ENCODE peak calls at places on chromosomes 6 and 20, in five cellular contexts. C, H, A, I and R are unnamed samples.

GRCh38 chr6:159114569-159114968 is 54.6 kb upstream of the FNDC1 start:
- DNase-seq in C (no peak), H (no peak), A (no peak), I (no peak), R (no peak)

GRCh38 chr6:139376054-139376355 is 1.6 kb upstream of the CITED2 start:
- DNase-seq in C (no peak), H (no peak), A (no peak), I (peak; percentile 69), R (no peak)

GRCh38 chr6:16344756-16345155 is 106.4 kb downstream of the GMPR start:
- DNase-seq in C (no peak), H (no peak), A (no peak), I (no peak), R (no peak)

GRCh38 chr6:149107520-149107919 is 210.0 kb upstream of the TAB2 start:
- DNase-seq in C (no peak), H (no peak), A (no peak), I (no peak), R (no peak)

GRCh38 chr6:44054635-44055559 is 72.4 kb downstream of the MRPL14 start:
- DNase-seq in C (no peak), H (no peak), A (no peak), I (no peak), R (no peak)

GRCh38 chr6:36657942-36658544 is 20.5 kb upstream of the CDKN1A start:
- DNase-seq in C (no peak), H (no peak), A (no peak), I (no peak), R (no peak)

GRCh38 chr20:38141154-38141888 is 23.7 kb downstream of the TGM2 start:
- DNase-seq in C (no peak), H (no peak), A (no peak), I (no peak), R (no peak)

GRCh38 chr6:133623065-133623464 is 265.8 kb upstream of the TCF21 start:
- DNase-seq in C (no peak), H (no peak), A (no peak), I (peak; percentile 72), R (no peak)

GRCh38 chr6:5684320-5684719 is 322.4 kb downstream of the NRN1 start:
- DNase-seq in C (no peak), H (no peak), A (no peak), I (no peak), R (no peak)

GRCh38 chr20:50142812-50143211 is 10.7 kb downstream of the PEDS1 start:
- DNase-seq in C (no peak), H (no peak), A (no peak), I (no peak), R (no peak)

GRCh38 chr6:144305985-144306384 is 20.9 kb downstream of the UTRN start:
- DNase-seq in C (no peak), H (no peak), A (no peak), I (no peak), R (no peak)

GRCh38 chr20:62774762-62775161 is 21.5 kb upstream of the MRGBP start:
- DNase-seq in C (no peak), H (no peak), A (no peak), I (no peak), R (no peak)

GRCh38 chr6:34319471-34319885 is 70.7 kb upstream of the SMIM29 start:
- DNase-seq in C (no peak), H (no peak), A (no peak), I (no peak), R (no peak)

GRCh38 chr6:26400626-26401025 is 1.4 kb upstream of the BTN3A1 start:
- DNase-seq in C (no peak), H (no peak), A (no peak), I (no peak), R (no peak)

GRCh38 chr6:17633465-17634188 is 33.5 kb downstream of the FAM8A1 start:
- DNase-seq in C (no peak), H (no peak), A (no peak), I (no peak), R (no peak)

GRCh38 chr6:34138924-34139323 is 7.0 kb downstream of the GRM4 start:
- DNase-seq in C (no peak), H (no peak), A (no peak), I (no peak), R (no peak)

GRCh38 chr20:14401479-14402138 is 64.2 kb upstream of the FLRT3 start:
- DNase-seq in C (no peak), H (no peak), A (no peak), I (no peak), R (no peak)

GRCh38 chr20:37922016-37922415 is 19.1 kb downstream of the VSTM2L start:
- DNase-seq in C (no peak), H (no peak), A (no peak), I (no peak), R (no peak)

GRCh38 chr6:47379328-47379727 is 69.6 kb upstream of the TNFRSF21 start:
- DNase-seq in C (no peak), H (no peak), A (no peak), I (no peak), R (no peak)

GRCh38 chr20:31689141-31689540 is 33.5 kb downstream of the BCL2L1 start:
- DNase-seq in C (no peak), H (no peak), A (no peak), I (no peak), R (no peak)

DNA sequence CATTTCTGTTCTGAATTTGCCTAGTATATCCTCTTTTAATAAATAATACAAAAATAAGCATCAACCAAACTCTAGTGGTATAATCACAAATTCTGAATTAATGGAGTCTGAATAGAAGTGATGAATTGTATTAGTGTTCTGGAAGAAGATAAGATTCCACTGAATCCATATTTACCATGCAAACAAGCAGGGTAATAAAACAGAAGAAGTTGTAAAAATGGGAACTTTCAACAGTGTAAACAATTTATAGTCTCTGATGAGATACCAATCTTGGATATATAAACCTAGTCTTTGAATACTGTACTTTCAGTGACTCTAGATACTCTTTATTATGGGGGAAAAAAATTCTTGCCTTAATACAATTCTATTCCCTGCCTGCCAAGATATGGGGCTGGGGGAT is 197.6 kb downstream of the KHDC1L start:
- DNase-seq in C (no peak), H (no peak), A (no peak), I (no peak), R (no peak)
- TF ChIP-seq POLR2AphosphoS5 in C (no peak), H (no peak), A (no peak), I (no peak), R (no peak)

GRCh38 chr6:122122202-122122601 is 277.2 kb upstream of the HSF2 start:
- DNase-seq in C (no peak), H (no peak), A (no peak), I (no peak), R (no peak)
- TF ChIP-seq POLR2AphosphoS5 in C (no peak), H (no peak), A (no peak), I (no peak), R (no peak)

GRCh38 chr20:59988141-59988540 is 29.9 kb downstream of the CDH26 start:
- DNase-seq in C (no peak), H (no peak), A (peak; percentile 76), I (no peak), R (no peak)
- TF ChIP-seq POLR2AphosphoS5 in C (no peak), H (no peak), A (no peak), I (no peak), R (no peak)

GRCh38 chr6:142321451-142321850 is 19.6 kb downstream of the ADGRG6 start:
- DNase-seq in C (no peak), H (no peak), A (no peak), I (no peak), R (no peak)

GRCh38 chr6:142313284-142313683 is 11.5 kb downstream of the ADGRG6 start:
- DNase-seq in C (no peak), H (no peak), A (no peak), I (no peak), R (no peak)

GRCh38 chr6:142322066-142322465 is 20.3 kb downstream of the ADGRG6 start:
- DNase-seq in C (no peak), H (no peak), A (no peak), I (no peak), R (no peak)

GRCh38 chr6:142318714-142319113 is 16.9 kb downstream of the ADGRG6 start:
- DNase-seq in C (no peak), H (no peak), A (no peak), I (no peak), R (no peak)

GRCh38 chr6:142316791-142317368 is 15.1 kb downstream of the ADGRG6 start:
- DNase-seq in C (no peak), H (no peak), A (no peak), I (no peak), R (no peak)
- TF ChIP-seq POLR2AphosphoS5 in C (no peak), H (no peak), A (no peak), I (no peak), R (no peak)

DNA sequence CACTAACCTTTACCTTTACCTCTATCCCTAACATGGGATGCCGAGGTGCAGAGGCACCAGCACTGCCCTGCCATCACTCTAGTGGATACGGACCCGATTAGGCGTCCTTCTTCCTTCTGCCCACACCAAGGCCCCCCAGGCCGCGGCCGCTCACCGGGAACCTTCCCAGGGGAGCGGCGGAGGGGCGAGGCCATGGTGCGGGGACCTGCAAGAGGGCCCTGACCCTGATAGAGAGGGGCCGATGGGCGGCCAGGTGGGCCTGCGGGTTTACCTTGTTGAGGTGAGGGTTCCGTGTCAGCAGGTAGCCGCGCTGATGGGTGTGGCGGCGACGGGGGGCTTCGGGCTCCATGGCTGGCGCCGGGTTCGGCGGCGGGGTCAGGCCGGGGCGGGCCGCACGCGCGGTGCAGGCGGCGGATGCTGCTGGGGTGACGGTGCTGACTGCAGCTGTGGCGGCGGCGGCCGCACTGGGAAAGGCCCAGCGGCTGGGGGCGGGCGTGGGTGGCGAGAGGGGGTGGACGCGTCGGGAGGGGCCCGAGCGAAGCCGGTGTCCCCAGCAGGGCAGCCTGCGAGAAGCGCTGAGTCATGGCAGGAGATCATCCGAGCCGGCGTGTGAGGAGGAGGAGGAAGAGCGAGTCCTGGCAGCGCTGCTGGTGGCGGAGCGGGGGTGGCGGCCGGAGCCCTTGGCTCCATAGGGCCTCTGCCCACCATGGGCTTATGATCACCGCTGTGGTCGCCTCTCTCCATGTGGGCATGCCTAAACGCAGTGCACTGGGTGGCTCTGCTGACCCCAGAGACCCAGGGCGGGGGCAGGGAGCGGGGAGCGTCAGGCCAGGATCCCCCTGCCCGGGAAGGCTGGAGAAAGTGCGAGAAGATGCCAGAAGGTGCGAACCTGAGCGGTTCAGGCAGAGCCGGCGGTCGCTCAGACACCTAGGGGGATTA is at the start of gene ME1:
- DNase-seq in C (peak; percentile 84), H (peak; percentile 57), A (no peak), I (peak; percentile 90), R (no peak)
- TF ChIP-seq POLR2AphosphoS5 in C (peak; percentile 34), H (no peak), A (no peak), I (peak; percentile 43), R (peak; percentile 42)

DNA sequence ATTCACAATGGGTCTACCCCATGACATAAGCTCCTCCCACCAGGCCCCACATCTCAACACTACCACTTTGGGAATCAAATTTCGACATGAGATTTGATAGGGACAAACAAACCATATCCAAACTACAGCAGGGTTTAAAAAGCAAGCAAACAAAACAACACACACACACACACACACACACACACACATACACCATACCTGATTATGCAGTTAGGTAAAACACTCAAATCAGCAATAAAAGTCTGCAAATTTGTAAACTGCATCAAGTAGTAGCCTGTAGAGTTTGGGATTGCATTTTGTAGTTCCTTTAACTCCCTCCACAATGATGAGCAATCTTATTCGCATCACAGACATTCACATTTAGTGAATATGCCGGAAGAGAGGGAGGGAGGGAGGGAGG is 32.6 kb upstream of the TNFAIP3 start:
- DNase-seq in C (no peak), H (no peak), A (no peak), I (no peak), R (no peak)
- TF ChIP-seq POLR2AphosphoS5 in C (no peak), H (no peak), A (no peak), I (no peak), R (no peak)

GRCh38 chr20:58312836-58313235 is 3.3 kb downstream of the RAB22A start:
- DNase-seq in C (no peak), H (no peak), A (no peak), I (no peak), R (no peak)
- TF ChIP-seq POLR2AphosphoS5 in C (no peak), H (no peak), A (no peak), I (no peak), R (no peak)